ENCODE peak calls at places on chromosomes 5 and 9, in six cellular contexts. F is A549, J is tibial nerve, E is K562, C is transverse colon, P is SK-N-SH. S is an unnamed sample.

GRCh38 chr5:38994329-38994927 is 79.8 kb downstream of the RICTOR start:
- DNase-seq in F (peak; percentile 84), J (no peak), E (peak; percentile 70), C (peak; percentile 25), P (peak; percentile 54), S (no peak)

GRCh38 chr9:90044710-90045151 is 439.9 kb downstream of the GADD45G start:
- DNase-seq in F (peak; percentile 73), J (no peak), E (no peak), C (no peak), P (no peak), S (no peak)

GRCh38 chr9:21964925-21965385 is 29.2 kb downstream of the CDKN2A start:
- DNase-seq in F (no peak), J (no peak), E (no peak), C (peak; percentile 48), P (no peak), S (peak; percentile 75)

GRCh38 chr5:115553082-115553481 is 8.5 kb upstream of the FEM1C start:
- DNase-seq in F (no peak), J (no peak), E (no peak), C (no peak), P (no peak), S (no peak)

GRCh38 chr5:453725-454481 is 10.9 kb downstream of the EXOC3 start:
- DNase-seq in F (no peak), J (no peak), E (no peak), C (peak; percentile 6), P (no peak), S (peak; percentile 47)

GRCh38 chr5:150333400-150333799 is 24.1 kb upstream of the TCOF1 start:
- DNase-seq in F (no peak), J (no peak), E (no peak), C (no peak), P (no peak), S (no peak)

GRCh38 chr5:79510638-79511037 is 3.3 kb downstream of the HOMER1 start:
- DNase-seq in F (no peak), J (no peak), E (no peak), C (no peak), P (no peak), S (no peak)

GRCh38 chr9:125990793-125991220 is 243.6 kb downstream of the PBX3 start:
- DNase-seq in F (no peak), J (no peak), E (no peak), C (no peak), P (peak; percentile 91), S (peak; percentile 59)

GRCh38 chr5:13994606-13995336 is 50.3 kb upstream of the DNAH5 start:
- DNase-seq in F (no peak), J (no peak), E (no peak), C (no peak), P (no peak), S (no peak)

GRCh38 chr5:1875843-1876671 is 6.7 kb downstream of the IRX4 start:
- DNase-seq in F (no peak), J (no peak), E (no peak), C (no peak), P (no peak), S (no peak)

GRCh38 chr9:89978185-89978584 is 373.4 kb downstream of the GADD45G start:
- DNase-seq in F (peak; percentile 22), J (no peak), E (peak; percentile 1), C (no peak), P (no peak), S (no peak)

GRCh38 chr5:81232449-81233079 is 558 bp upstream of the CKMT2 start:
- DNase-seq in F (no peak), J (no peak), E (no peak), C (peak; percentile 10), P (no peak), S (peak; percentile 82)

GRCh38 chr5:71653119-71653518 is 66.0 kb upstream of the CARTPT start:
- DNase-seq in F (no peak), J (no peak), E (no peak), C (no peak), P (no peak), S (no peak)

GRCh38 chr5:35890021-35890740 is 33.5 kb downstream of the IL7R start:
- DNase-seq in F (no peak), J (no peak), E (no peak), C (no peak), P (no peak), S (no peak)

GRCh38 chr9:8694983-8695588 is 895.5 kb upstream of the DMAC1 start:
- DNase-seq in F (no peak), J (no peak), E (no peak), C (no peak), P (no peak), S (no peak)

GRCh38 chr5:127892467-127893207 is 189.4 kb downstream of the CCDC192 start:
- DNase-seq in F (peak; percentile 72), J (no peak), E (no peak), C (no peak), P (peak; percentile 10), S (no peak)

GRCh38 chr5:14593326-14594036 is 11.9 kb downstream of the OTULINL start:
- DNase-seq in F (no peak), J (no peak), E (no peak), C (no peak), P (no peak), S (no peak)

GRCh38 chr5:55708732-55709131 is 3.4 kb downstream of the SLC38A9 start:
- DNase-seq in F (no peak), J (no peak), E (no peak), C (no peak), P (no peak), S (no peak)

GRCh38 chr5:143065185-143065584 is 295.0 kb downstream of the ARHGAP26 start:
- DNase-seq in F (no peak), J (no peak), E (no peak), C (no peak), P (no peak), S (no peak)

GRCh38 chr5:115419794-115420585 is 123.5 kb upstream of the CCDC112 start:
- DNase-seq in F (peak; percentile 71), J (no peak), E (no peak), C (no peak), P (no peak), S (no peak)

GRCh38 chr9:13896922-13897835 is 416.8 kb downstream of the NFIB start:
- DNase-seq in F (no peak), J (no peak), E (no peak), C (no peak), P (no peak), S (no peak)
- TF ChIP-seq EP300 in F (no peak), J (no peak), E (no peak), C (no peak), P (no peak), S (no peak)

GRCh38 chr9:31597977-31598376 is 786.5 kb upstream of the ACO1 start:
- DNase-seq in F (no peak), J (no peak), E (no peak), C (no peak), P (no peak), S (no peak)
- TF ChIP-seq EP300 in F (no peak), J (no peak), E (no peak), C (no peak), P (no peak), S (no peak)

GRCh38 chr5:176373100-176373818 is 8.0 kb downstream of the ARL10 start:
- DNase-seq in F (no peak), J (peak; percentile 42), E (peak; percentile 43), C (no peak), P (no peak), S (peak; percentile 70)
- TF ChIP-seq EP300 in F (no peak), J (no peak), E (no peak), C (no peak), P (no peak), S (no peak)

GRCh38 chr5:12419075-12419474 is 514.8 kb upstream of the CTNND2 start:
- DNase-seq in F (no peak), J (no peak), E (no peak), C (no peak), P (no peak), S (no peak)
- TF ChIP-seq EP300 in F (no peak), J (no peak), E (no peak), C (no peak), P (no peak), S (no peak)

GRCh38 chr5:88708021-88708420 is 175.0 kb downstream of the MEF2C start:
- DNase-seq in F (no peak), J (no peak), E (no peak), C (no peak), P (no peak), S (no peak)
- TF ChIP-seq EP300 in F (no peak), J (no peak), E (no peak), C (no peak), P (no peak), S (no peak)

GRCh38 chr9:113674436-113674835 is 201.7 kb upstream of the ZNF618 start:
- DNase-seq in F (no peak), J (no peak), E (no peak), C (no peak), P (no peak), S (no peak)
- TF ChIP-seq EP300 in F (no peak), J (no peak), E (no peak), C (no peak), P (no peak), S (no peak)

S was measured in sigmoid colon.